ENCODE peak calls at places on chromosomes 1 and 21, in eight cellular contexts. G, R, B, Z, Y, M, K and A are unnamed samples.

GRCh38 chr21:17818158-17819113 is 720 bp downstream of the C21orf91 start:
- DNase-seq in B (peak), Y (no peak), K (peak), Z (peak), R (peak), M (peak), G (peak), A (peak)

GRCh38 chr1:205575294-205575885 is 56.4 kb downstream of the ELK4 start:
- DNase-seq in Z (no peak), K (no peak), G (no peak), Y (no peak), B (no peak), M (no peak), R (no peak), A (no peak)

GRCh38 chr1:161069731-161070270 is at the start of gene ARHGAP30:
- DNase-seq in Z (peak), Y (no peak), R (peak), M (peak), G (no peak), K (no peak), B (peak), A (no peak)

GRCh38 chr21:33229776-33230517 is at the start of gene IFNAR2:
- DNase-seq in M (peak), Z (peak), R (peak), Y (no peak), G (peak), B (peak), K (peak), A (peak)

GRCh38 chr1:170049191-170049800 is 25.2 kb downstream of the KIFAP3 start:
- DNase-seq in R (no peak), Y (no peak), K (no peak), G (no peak), M (peak), Z (no peak), B (peak), A (no peak)

GRCh38 chr1:244319283-244320132 is 132.2 kb downstream of the ADSS2 start:
- DNase-seq in Z (no peak), R (peak), B (no peak), K (no peak), M (no peak), Y (no peak), G (no peak), A (peak)

GRCh38 chr1:7630378-7630777 is 140.7 kb upstream of the VAMP3 start:
- DNase-seq in M (no peak), K (no peak), Y (no peak), G (peak), B (no peak), R (no peak), Z (no peak), A (no peak)

GRCh38 chr1:1440941-1441888 is 5.7 kb downstream of the VWA1 start:
- DNase-seq in Y (peak), Z (no peak), G (no peak), K (peak), R (no peak), B (peak), M (peak), A (peak)

GRCh38 chr1:193335797-193336428 is 149.5 kb upstream of the B3GALT2 start:
- DNase-seq in Z (no peak), Y (no peak), B (no peak), R (no peak), K (no peak), M (no peak), G (no peak), A (peak)

GRCh38 chr1:2953688-2954285 is 67.5 kb upstream of the ACTRT2 start:
- DNase-seq in M (no peak), Y (no peak), K (no peak), G (no peak), R (no peak), Z (no peak), B (no peak), A (no peak)

GRCh38 chr1:50531601-50532000 is 108.4 kb upstream of the DMRTA2 start:
- DNase-seq in B (no peak), K (no peak), R (no peak), G (no peak), Y (no peak), Z (no peak), M (no peak), A (peak)

GRCh38 chr1:106768077-106768476 is 288.4 kb upstream of the PRMT6 start:
- DNase-seq in M (no peak), K (no peak), Y (no peak), G (no peak), B (no peak), Z (no peak), R (no peak), A (peak)

GRCh38 chr21:43815107-43815742 is 25.8 kb downstream of the RRP1 start:
- DNase-seq in B (no peak), R (no peak), M (no peak), Z (no peak), G (no peak), Y (peak), K (no peak), A (no peak)

GRCh38 chr1:230752407-230752806 is 5.2 kb downstream of the CAPN9 start:
- DNase-seq in Z (peak), Y (no peak), B (no peak), K (no peak), R (no peak), G (peak), M (no peak), A (no peak)

GRCh38 chr1:205241366-205242030 is 13.8 kb downstream of the TMCC2 start:
- DNase-seq in M (no peak), B (no peak), G (no peak), Z (no peak), K (no peak), R (no peak), Y (no peak), A (no peak)

GRCh38 chr21:44838038-44838895 is 20.4 kb upstream of the SUMO3 start:
- DNase-seq in K (no peak), R (no peak), Y (no peak), M (no peak), G (no peak), Z (no peak), B (no peak), A (no peak)

GRCh38 chr1:207002731-207003146 is 29.8 kb downstream of the C1orf116 start:
- DNase-seq in G (no peak), Z (no peak), M (no peak), B (no peak), Y (no peak), R (no peak), K (no peak), A (no peak)

GRCh38 chr1:25550683-25551310 is 7.4 kb downstream of the LDLRAP1 start:
- DNase-seq in B (peak), K (no peak), Y (no peak), G (no peak), Z (no peak), M (no peak), R (no peak), A (peak)

GRCh38 chr1:17759114-17759513 is 4.0 kb downstream of the ACTL8 start:
- DNase-seq in Z (no peak), G (no peak), B (no peak), K (no peak), Y (no peak), M (no peak), R (no peak), A (no peak)

GRCh38 chr21:45828580-45829565 is 152.7 kb upstream of the COL6A1 start:
- DNase-seq in Z (no peak), Y (no peak), K (no peak), M (no peak), B (no peak), R (no peak), G (no peak), A (no peak)

GRCh38 chr1:233549404-233549803 is 64.5 kb upstream of the KCNK1 start:
- DNase-seq in M (no peak), Z (no peak), G (no peak), Y (no peak), K (no peak), R (no peak), B (no peak), A (no peak)

GRCh38 chr1:42335809-42336518 is 929 bp upstream of the FOXJ3 start:
- DNase-seq in M (no peak), B (peak), G (peak), R (no peak), Y (no peak), K (peak), Z (no peak), A (peak)